ENCODE peak calls at places on chromosomes 7 and 10, in six cellular contexts. Q is DND-41, P is fibroblast of lung, N is HCT116, C is MM.1S, V is Karpas-422. R is an unnamed sample.

GRCh38 chr7:42027521-42027920 is 209.5 kb downstream of the GLI3 start:
- DNase-seq in C (no peak), P (no peak), V (no peak), Q (no peak), N (no peak), R (no peak)

GRCh38 chr10:93352638-93353383 is 129.3 kb downstream of the MYOF start:
- DNase-seq in C (peak; percentile 65), N (no peak), P (peak; percentile 24), Q (no peak), V (peak; percentile 69), R (no peak)

GRCh38 chr7:36985866-36986402 is 261.6 kb upstream of the AOAH start:
- DNase-seq in N (no peak), C (no peak), V (no peak), P (peak; percentile 2), Q (no peak), R (no peak)

GRCh38 chr7:115618676-115619075 is 411.9 kb downstream of the TFEC start:
- DNase-seq in C (no peak), N (no peak), P (peak; percentile 86), V (no peak), Q (no peak), R (no peak)

GRCh38 chr10:79884006-79884405 is 57.5 kb downstream of the NUTM2E start:
- DNase-seq in Q (no peak), C (no peak), P (no peak), N (no peak), V (no peak), R (no peak)

GRCh38 chr7:423312-424260 is 96.1 kb downstream of the PDGFA start:
- DNase-seq in P (no peak), Q (no peak), N (no peak), C (no peak), V (no peak), R (no peak)

GRCh38 chr7:2260820-2261219 is 18.8 kb downstream of the NUDT1 start:
- DNase-seq in Q (no peak), N (no peak), C (no peak), V (no peak), P (no peak), R (no peak)

GRCh38 chr7:155205368-155206285 is 92.1 kb upstream of the INSIG1 start:
- DNase-seq in P (peak; percentile 100), V (peak; percentile 97), N (peak; percentile 91), C (peak; percentile 94), Q (peak; percentile 95), R (no peak)

GRCh38 chr7:140384894-140385650 is 13.3 kb downstream of the SLC37A3 start:
- DNase-seq in C (no peak), V (no peak), Q (no peak), N (no peak), P (no peak), R (no peak)

GRCh38 chr10:80382989-80383388 is 25.4 kb upstream of the PRXL2A start:
- DNase-seq in P (peak; percentile 8), V (peak; percentile 71), Q (peak; percentile 36), C (peak; percentile 58), N (peak; percentile 49), R (peak; percentile 30)

GRCh38 chr10:127906548-127907377 is at the start of gene PTPRE:
- DNase-seq in C (peak; percentile 71), P (peak; percentile 63), N (peak; percentile 40), V (peak; percentile 48), Q (no peak), R (peak; percentile 38)

GRCh38 chr7:11427686-11428273 is 404.2 kb downstream of the THSD7A start:
- DNase-seq in P (peak; percentile 63), Q (no peak), N (peak; percentile 53), C (peak; percentile 57), V (peak; percentile 82), R (peak; percentile 66)

GRCh38 chr7:24573554-24574338 is 494 bp downstream of the PALS2 start:
- DNase-seq in C (peak; percentile 68), Q (peak; percentile 59), N (no peak), V (peak; percentile 72), P (peak; percentile 70), R (peak; percentile 52)

GRCh38 chr7:115447495-115447894 is 525.6 kb downstream of the MDFIC start:
- DNase-seq in N (no peak), P (no peak), V (no peak), Q (no peak), C (no peak), R (no peak)

GRCh38 chr10:120131183-120131582 is 238.7 kb downstream of the SEC23IP start:
- DNase-seq in C (peak; percentile 38), Q (peak; percentile 52), N (no peak), P (peak; percentile 18), V (peak; percentile 84), R (peak; percentile 64)

GRCh38 chr10:49596836-49597235 is 13.3 kb upstream of the SLC18A3 start:
- DNase-seq in N (no peak), V (no peak), P (no peak), Q (no peak), C (no peak), R (no peak)

GRCh38 chr10:122331615-122332446 is 42.7 kb upstream of the PLEKHA1 start:
- DNase-seq in Q (no peak), C (no peak), V (no peak), N (no peak), P (peak; percentile 72), R (no peak)

GRCh38 chr7:140165422-140165821 is 11.4 kb downstream of the KDM7A start:
- DNase-seq in P (peak; percentile 73), N (peak; percentile 35), C (no peak), Q (no peak), V (no peak), R (no peak)

GRCh38 chr7:64433590-64433989 is 119.8 kb downstream of the ZNF736 start:
- DNase-seq in P (no peak), Q (no peak), N (no peak), V (no peak), C (no peak), R (no peak)

GRCh38 chr7:50339990-50340500 is 35.5 kb downstream of the IKZF1 start:
- DNase-seq in C (no peak), Q (peak; percentile 84), P (no peak), V (no peak), N (no peak), R (no peak)

GRCh38 chr10:95324436-95325268 is 33.8 kb upstream of the PDLIM1 start:
- DNase-seq in C (no peak), Q (no peak), V (no peak), N (no peak), P (no peak), R (no peak)

GRCh38 chr7:117871778-117872538 is 1.3 kb downstream of the CTTNBP2 start:
- DNase-seq in P (peak; percentile 30), Q (no peak), V (no peak), C (no peak), N (no peak), R (peak; percentile 13)

GRCh38 chr7:111029574-111030357 is 61.2 kb upstream of the LRRN3 start:
- DNase-seq in V (no peak), C (peak; percentile 40), Q (peak; percentile 38), P (peak; percentile 64), N (no peak), R (no peak)

GRCh38 chr10:132169031-132169765 is 17.6 kb upstream of the DPYSL4 start:
- DNase-seq in V (no peak), Q (no peak), P (no peak), N (no peak), C (no peak), R (no peak)

GRCh38 chr10:118625504-118625903 is 30.1 kb upstream of the PRLHR start:
- DNase-seq in P (no peak), N (no peak), C (no peak), Q (no peak), V (no peak), R (no peak)

GRCh38 chr10:118624747-118625146 is 29.3 kb upstream of the PRLHR start:
- DNase-seq in V (no peak), Q (no peak), C (no peak), P (no peak), N (no peak), R (no peak)

GRCh38 chr10:118615888-118616287 is 20.4 kb upstream of the PRLHR start:
- DNase-seq in Q (no peak), C (no peak), V (peak; percentile 45), P (no peak), N (peak; percentile 10), R (no peak)

GRCh38 chr10:118626953-118627352 is 31.5 kb upstream of the PRLHR start:
- DNase-seq in P (no peak), C (no peak), Q (no peak), V (peak; percentile 52), N (no peak), R (no peak)

DNA sequence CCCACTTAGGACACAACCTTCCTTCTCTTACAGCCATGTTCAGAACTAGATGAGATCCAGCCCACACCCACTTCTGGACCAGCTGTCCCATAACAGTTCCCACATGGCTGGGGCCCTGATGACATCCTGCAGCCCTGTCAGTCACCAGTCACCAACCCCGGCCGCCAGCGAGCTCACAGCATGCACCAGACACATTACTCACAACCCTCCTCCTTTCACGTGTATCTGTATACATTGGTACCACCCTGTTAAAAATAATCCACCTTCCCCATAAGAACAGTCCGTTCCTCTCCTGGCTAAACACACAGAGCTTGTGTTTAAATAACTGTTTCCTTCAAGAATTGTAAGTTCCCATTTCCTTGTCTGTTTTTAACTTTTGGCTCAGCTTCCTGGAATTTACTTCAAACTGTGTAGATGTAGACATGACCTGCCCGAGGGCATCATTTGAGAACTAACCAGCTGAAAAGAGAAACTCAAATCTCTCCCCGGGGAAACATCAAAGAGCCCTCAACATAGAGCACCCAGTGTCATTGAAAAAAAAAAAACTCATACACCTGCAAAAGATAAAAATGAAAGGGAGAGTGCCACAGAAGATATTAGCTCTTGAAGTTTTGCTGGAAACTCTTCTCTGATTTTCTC is 26.0 kb upstream of the PRLHR start:
- DNase-seq in V (no peak), Q (peak; percentile 58), P (no peak), C (peak; percentile 9), N (no peak), R (no peak)
- H3K4me3 ChIP-seq in V (no peak overlapping the region), Q (no peak overlapping the region), P (no peak overlapping the region), C (no peak overlapping the region), N (no peak overlapping the region), R (no peak overlapping the region)

DNA sequence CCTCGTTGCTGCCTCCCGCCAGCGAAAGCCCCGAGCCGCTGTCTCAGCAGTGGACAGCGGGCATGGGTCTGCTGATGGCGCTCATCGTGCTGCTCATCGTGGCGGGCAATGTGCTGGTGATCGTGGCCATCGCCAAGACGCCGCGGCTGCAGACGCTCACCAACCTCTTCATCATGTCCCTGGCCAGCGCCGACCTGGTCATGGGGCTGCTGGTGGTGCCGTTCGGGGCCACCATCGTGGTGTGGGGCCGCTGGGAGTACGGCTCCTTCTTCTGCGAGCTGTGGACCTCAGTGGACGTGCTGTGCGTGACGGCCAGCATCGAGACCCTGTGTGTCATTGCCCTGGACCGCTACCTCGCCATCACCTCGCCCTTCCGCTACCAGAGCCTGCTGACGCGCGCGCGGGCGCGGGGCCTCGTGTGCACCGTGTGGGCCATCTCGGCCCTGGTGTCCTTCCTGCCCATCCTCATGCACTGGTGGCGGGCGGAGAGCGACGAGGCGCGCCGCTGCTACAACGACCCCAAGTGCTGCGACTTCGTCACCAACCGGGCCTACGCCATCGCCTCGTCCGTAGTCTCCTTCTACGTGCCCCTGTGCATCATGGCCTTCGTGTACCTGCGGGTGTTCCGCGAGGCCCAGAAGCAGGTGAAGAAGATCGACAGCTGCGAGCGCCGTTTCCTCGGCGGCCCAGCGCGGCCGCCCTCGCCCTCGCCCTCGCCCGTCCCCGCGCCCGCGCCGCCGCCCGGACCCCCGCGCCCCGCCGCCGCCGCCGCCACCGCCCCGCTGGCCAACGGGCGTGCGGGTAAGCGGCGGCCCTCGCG is 795 bp downstream of the ADRB1 start:
- DNase-seq in Q (no peak), C (no peak), N (no peak), V (no peak), P (no peak), R (no peak)
- H3K9ac ChIP-seq in Q (peak overlapping the region; percentile 62), C (no peak overlapping the region), N (no peak overlapping the region), V (no peak overlapping the region), P (no peak overlapping the region), R (peak overlapping the region; percentile 42)

GRCh38 chr7:149855368-149856305 is 17.5 kb downstream of the ZNF862 start:
- DNase-seq in V (no peak), N (peak; percentile 78), P (peak; percentile 91), C (no peak), Q (no peak), R (no peak)
- H3K4me3 ChIP-seq in V (no peak overlapping the region), N (peak overlapping the region; percentile 11), P (no peak overlapping the region), C (no peak overlapping the region), Q (no peak overlapping the region), R (no peak overlapping the region)

GRCh38 chr10:15546606-15547005 is 173.1 kb downstream of the ITGA8 start:
- DNase-seq in N (no peak), C (no peak), Q (no peak), V (no peak), P (no peak), R (no peak)
- H3K9ac ChIP-seq in N (no peak overlapping the region), C (no peak overlapping the region), Q (no peak overlapping the region), V (no peak overlapping the region), P (no peak overlapping the region), R (no peak overlapping the region)